ENCODE peak calls at places on chromosomes 13 and 19, in five cellular contexts. One of them, this sample, is unnamed. For H3K9me3, the result is how much of the 10 kb centered on the place peaks cover.

GRCh38 chr13:109276261-109276660 is 510.1 kb downstream of the IRS2 start:
- DNase-seq in IMR-90: no peak
- DNase-seq in neuronal stem cell: no peak
- DNase-seq in H1: no peak
- DNase-seq in H9: no peak
- DNase-seq in this sample: no peak

GRCh38 chr13:99005609-99006008 is 27.7 kb upstream of the DOCK9 start:
- DNase-seq in IMR-90: no peak
- DNase-seq in neuronal stem cell: no peak
- DNase-seq in H1: no peak
- DNase-seq in H9: no peak
- DNase-seq in this sample: no peak

GRCh38 chr13:95652244-95652764 is 7.8 kb upstream of the DZIP1 start:
- DNase-seq in IMR-90: no peak
- DNase-seq in neuronal stem cell: no peak
- DNase-seq in H1: no peak
- DNase-seq in H9: no peak
- DNase-seq in this sample: no peak

GRCh38 chr13:32660227-32660626 is 74.0 kb downstream of the PDS5B start:
- DNase-seq in IMR-90: no peak
- DNase-seq in neuronal stem cell: no peak
- DNase-seq in H1: no peak
- DNase-seq in H9: no peak
- DNase-seq in this sample: no peak

GRCh38 chr13:112857914-112858490 is 111.0 kb upstream of the MCF2L start:
- DNase-seq in IMR-90: no peak
- DNase-seq in neuronal stem cell: no peak
- DNase-seq in H1: no peak
- DNase-seq in H9: no peak
- DNase-seq in this sample: no peak

GRCh38 chr13:78689011-78689410 is 30.1 kb upstream of the OBI1 start:
- DNase-seq in IMR-90: no peak
- DNase-seq in neuronal stem cell: no peak
- DNase-seq in H1: no peak
- DNase-seq in H9: no peak
- DNase-seq in this sample: peak

GRCh38 chr19:32404939-32405430 is 585 bp upstream of the DPY19L3 start:
- DNase-seq in IMR-90: peak
- DNase-seq in neuronal stem cell: no peak
- DNase-seq in H1: peak
- DNase-seq in H9: no peak
- DNase-seq in this sample: no peak

GRCh38 chr13:97967226-97967625 is 13.8 kb downstream of the IPO5 start:
- DNase-seq in IMR-90: no peak
- DNase-seq in neuronal stem cell: no peak
- DNase-seq in H1: no peak
- DNase-seq in H9: no peak
- DNase-seq in this sample: no peak

GRCh38 chr13:74218291-74218690 is 84.1 kb upstream of the KLF12 start:
- DNase-seq in IMR-90: no peak
- DNase-seq in neuronal stem cell: no peak
- DNase-seq in H1: no peak
- DNase-seq in H9: no peak
- DNase-seq in this sample: no peak

GRCh38 chr19:8577247-8577646 is at the start of gene MYO1F:
- DNase-seq in IMR-90: no peak
- DNase-seq in neuronal stem cell: no peak
- DNase-seq in H1: no peak
- DNase-seq in H9: no peak
- DNase-seq in this sample: no peak

GRCh38 chr19:36136975-36137686 is 2.7 kb upstream of the CAPNS1 start:
- DNase-seq in IMR-90: peak
- DNase-seq in neuronal stem cell: no peak
- DNase-seq in H1: no peak
- DNase-seq in H9: no peak
- DNase-seq in this sample: no peak

GRCh38 chr13:94415484-94415883 is 64.0 kb downstream of the DCT start:
- DNase-seq in IMR-90: no peak
- DNase-seq in neuronal stem cell: no peak
- DNase-seq in H1: no peak
- DNase-seq in H9: no peak
- DNase-seq in this sample: no peak

GRCh38 chr13:112725346-112726017 is 35.6 kb downstream of the ATP11A start:
- DNase-seq in IMR-90: peak
- DNase-seq in neuronal stem cell: no peak
- DNase-seq in H1: no peak
- DNase-seq in H9: peak
- DNase-seq in this sample: no peak

GRCh38 chr19:8255426-8256125 is 46.4 kb downstream of the CERS4 start:
- DNase-seq in IMR-90: no peak
- DNase-seq in neuronal stem cell: no peak
- DNase-seq in H1: no peak
- DNase-seq in H9: no peak
- DNase-seq in this sample: no peak

GRCh38 chr13:50378513-50378970 is 363.3 kb downstream of the KCNRG start:
- DNase-seq in IMR-90: no peak
- DNase-seq in neuronal stem cell: no peak
- DNase-seq in H1: no peak
- DNase-seq in H9: no peak
- DNase-seq in this sample: no peak

GRCh38 chr19:44620667-44621066 is 7.3 kb downstream of the IGSF23 start:
- DNase-seq in IMR-90: peak
- DNase-seq in neuronal stem cell: no peak
- DNase-seq in H1: no peak
- DNase-seq in H9: no peak
- DNase-seq in this sample: peak

GRCh38 chr13:50679321-50679720 is 164.2 kb downstream of the DLEU7 start:
- DNase-seq in IMR-90: no peak
- DNase-seq in neuronal stem cell: no peak
- DNase-seq in H1: no peak
- DNase-seq in H9: no peak
- DNase-seq in this sample: no peak

GRCh38 chr19:51163257-51163656 is 21.2 kb downstream of the SIGLEC7 start:
- DNase-seq in IMR-90: no peak
- DNase-seq in neuronal stem cell: no peak
- DNase-seq in H1: no peak
- DNase-seq in H9: no peak
- DNase-seq in this sample: no peak

GRCh38 chr13:78465250-78465649 is 138.1 kb downstream of the POU4F1 start:
- DNase-seq in IMR-90: no peak
- DNase-seq in neuronal stem cell: no peak
- DNase-seq in H1: no peak
- DNase-seq in H9: no peak
- DNase-seq in this sample: no peak

GRCh38 chr13:85896516-85897450 is 97.6 kb upstream of the SLITRK6 start:
- DNase-seq in IMR-90: peak
- DNase-seq in neuronal stem cell: no peak
- DNase-seq in H1: no peak
- DNase-seq in H9: peak
- DNase-seq in this sample: peak

DNA sequence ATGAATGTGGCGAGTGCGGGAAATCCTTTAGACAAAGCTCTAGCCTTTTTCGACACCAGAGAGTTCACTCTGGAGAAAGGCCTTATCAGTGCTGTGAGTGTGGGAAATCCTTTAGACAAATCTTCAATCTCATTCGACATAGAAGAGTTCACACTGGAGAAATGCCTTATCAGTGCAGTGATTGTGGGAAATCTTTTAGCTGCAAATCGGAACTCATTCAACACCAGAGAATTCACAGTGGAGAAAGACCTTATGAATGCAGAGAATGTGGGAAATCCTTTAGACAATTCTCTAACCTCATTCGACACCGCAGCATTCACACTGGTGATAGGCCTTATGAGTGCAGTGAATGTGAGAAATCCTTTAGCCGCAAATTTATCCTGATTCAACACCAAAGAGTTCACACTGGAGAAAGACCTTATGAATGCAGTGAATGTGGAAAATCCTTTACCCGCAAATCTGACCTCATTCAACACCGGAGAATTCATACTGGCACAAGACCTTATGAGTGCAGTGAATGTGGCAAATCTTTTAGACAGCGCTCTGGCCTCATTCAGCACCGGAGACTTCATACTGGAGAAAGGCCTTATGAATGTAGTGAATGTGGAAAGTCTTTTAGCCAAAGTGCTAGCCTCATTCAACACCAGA is 5.7 kb downstream of the ZNF551 start:
- DNase-seq in IMR-90: no peak
- DNase-seq in neuronal stem cell: no peak
- DNase-seq in H1: no peak
- DNase-seq in H9: no peak
- DNase-seq in this sample: no peak
- H3K9me3 ChIP-seq in IMR-90: half or more
- H3K9me3 ChIP-seq in neuronal stem cell: half or more
- H3K9me3 ChIP-seq in H1: half or more
- H3K9me3 ChIP-seq in H9: under half
- H3K9me3 ChIP-seq in this sample: half or more

GRCh38 chr19:13165091-13165997 is 15.1 kb downstream of the IER2 start:
- DNase-seq in IMR-90: no peak
- DNase-seq in neuronal stem cell: no peak
- DNase-seq in H1: no peak
- DNase-seq in H9: no peak
- DNase-seq in this sample: peak
- H2BK15ac ChIP-seq in IMR-90: peak
- H2BK15ac ChIP-seq in neuronal stem cell: peak
- H2BK15ac ChIP-seq in H1: peak
- H2BK15ac ChIP-seq in H9: no peak
- H2BK15ac ChIP-seq in this sample: peak

GRCh38 chr19:33574824-33575223 is 46.9 kb upstream of the CHST8 start:
- DNase-seq in IMR-90: no peak
- DNase-seq in neuronal stem cell: no peak
- DNase-seq in H1: no peak
- DNase-seq in H9: no peak
- DNase-seq in this sample: no peak

GRCh38 chr19:33568706-33569105 is 47.1 kb upstream of the PEPD start:
- DNase-seq in IMR-90: no peak
- DNase-seq in neuronal stem cell: no peak
- DNase-seq in H1: no peak
- DNase-seq in H9: no peak
- DNase-seq in this sample: no peak

GRCh38 chr19:33564836-33565338 is 43.3 kb upstream of the PEPD start:
- DNase-seq in IMR-90: no peak
- DNase-seq in neuronal stem cell: no peak
- DNase-seq in H1: no peak
- DNase-seq in H9: peak
- DNase-seq in this sample: no peak

DNA sequence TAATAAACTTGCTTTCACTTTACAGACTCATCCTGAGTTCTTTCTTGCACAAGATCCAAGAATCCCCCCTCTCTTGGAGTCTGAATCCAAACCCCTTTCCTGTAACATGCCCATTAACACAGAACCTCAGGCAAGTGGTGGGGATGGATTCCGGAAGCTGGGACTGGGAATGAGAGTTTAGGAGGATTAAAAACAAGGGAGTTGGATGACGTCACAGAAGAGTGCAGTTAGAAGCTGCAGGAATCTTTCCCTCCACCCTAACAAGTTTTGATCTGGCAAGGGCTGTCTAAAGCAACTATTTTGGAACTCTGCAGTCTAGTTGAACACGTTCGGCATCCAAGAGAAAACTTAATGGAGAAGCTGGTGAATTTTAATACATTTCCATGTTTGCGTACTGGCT is 48.2 kb upstream of the PEPD start:
- DNase-seq in IMR-90: no peak
- DNase-seq in neuronal stem cell: peak
- DNase-seq in H1: no peak
- DNase-seq in H9: no peak
- DNase-seq in this sample: no peak
- H3K27ac ChIP-seq in IMR-90: no peak
- H3K27ac ChIP-seq in neuronal stem cell: peak
- H3K27ac ChIP-seq in H1: no peak
- H3K27ac ChIP-seq in H9: no peak
- H3K27ac ChIP-seq in this sample: no peak

GRCh38 chr13:80458546-80458945 is 117.6 kb upstream of the SPRY2 start:
- DNase-seq in IMR-90: no peak
- DNase-seq in neuronal stem cell: no peak
- DNase-seq in H1: no peak
- DNase-seq in H9: no peak
- DNase-seq in this sample: peak
- H3K9me3 ChIP-seq in IMR-90: under half
- H3K9me3 ChIP-seq in neuronal stem cell: under half
- H3K9me3 ChIP-seq in H1: under half
- H3K9me3 ChIP-seq in H9: under half
- H3K9me3 ChIP-seq in this sample: under half

GRCh38 chr13:100800283-100800875 is 125.8 kb upstream of the TMTC4 start:
- DNase-seq in IMR-90: no peak
- DNase-seq in neuronal stem cell: no peak
- DNase-seq in H1: no peak
- DNase-seq in H9: no peak
- DNase-seq in this sample: no peak

GRCh38 chr13:100803091-100803490 is 128.5 kb upstream of the TMTC4 start:
- DNase-seq in IMR-90: no peak
- DNase-seq in neuronal stem cell: no peak
- DNase-seq in H1: no peak
- DNase-seq in H9: no peak
- DNase-seq in this sample: no peak

GRCh38 chr13:100797921-100798320 is 123.3 kb upstream of the TMTC4 start:
- DNase-seq in IMR-90: no peak
- DNase-seq in neuronal stem cell: no peak
- DNase-seq in H1: no peak
- DNase-seq in H9: no peak
- DNase-seq in this sample: no peak

GRCh38 chr13:100796463-100796862 is 121.9 kb upstream of the TMTC4 start:
- DNase-seq in IMR-90: no peak
- DNase-seq in neuronal stem cell: no peak
- DNase-seq in H1: no peak
- DNase-seq in H9: no peak
- DNase-seq in this sample: no peak

DNA sequence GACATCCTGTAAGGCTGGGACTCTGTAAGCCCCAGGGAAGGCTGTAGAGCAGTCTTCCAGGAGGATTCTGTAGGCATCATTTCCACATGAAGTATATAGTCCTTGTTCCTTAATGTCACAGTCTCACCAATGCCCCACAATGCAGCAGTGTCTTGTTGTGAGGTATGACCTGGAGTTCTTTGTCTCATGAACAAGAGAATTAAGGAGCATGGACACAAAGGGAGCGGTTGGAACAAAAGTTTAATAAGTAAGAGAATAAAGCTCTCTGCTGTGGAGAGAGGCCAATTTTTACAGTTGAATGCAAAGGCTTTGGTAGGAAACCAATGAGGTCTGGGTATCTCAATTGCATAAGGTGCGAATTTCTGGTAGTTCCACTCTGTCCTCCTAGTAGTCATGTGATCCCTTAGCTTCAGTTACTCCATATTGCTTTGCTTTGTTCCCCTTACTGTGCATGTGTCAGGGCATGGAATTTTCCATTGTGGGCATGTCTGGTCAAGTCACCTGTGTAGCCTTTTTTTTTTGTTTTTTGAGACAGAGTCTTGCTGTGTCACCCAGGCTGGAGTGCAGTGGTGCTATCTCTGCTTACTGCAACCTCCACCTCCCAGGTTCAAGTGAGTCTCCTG is 124.3 kb upstream of the TMTC4 start:
- DNase-seq in IMR-90: no peak
- DNase-seq in neuronal stem cell: no peak
- DNase-seq in H1: no peak
- DNase-seq in H9: no peak
- DNase-seq in this sample: no peak
- H2BK15ac ChIP-seq in IMR-90: no peak
- H2BK15ac ChIP-seq in neuronal stem cell: no peak
- H2BK15ac ChIP-seq in H1: no peak
- H2BK15ac ChIP-seq in H9: no peak
- H2BK15ac ChIP-seq in this sample: no peak